ENCODE peak calls at places on chromosomes 2 and 18, in seven cellular contexts. T, C, A, Y, N, B and F are unnamed samples.

GRCh38 chr2:23414876-23415275 is 29.9 kb downstream of the KLHL29 start:
- DNase-seq in T (no peak), N (no peak), A (peak), B (no peak), C (peak), Y (no peak), F (no peak)

GRCh38 chr2:24123212-24124002 is at the start of the genes FAM228B and PFN4:
- DNase-seq in Y (peak), T (peak), A (peak), C (peak), N (peak), B (peak), F (peak)

GRCh38 chr2:233075966-233076339 is 15.8 kb downstream of the INPP5D start:
- DNase-seq in T (no peak), Y (no peak), B (no peak), A (no peak), C (no peak), N (no peak), F (no peak)

GRCh38 chr2:119198267-119198840 is 25.3 kb upstream of the STEAP3 start:
- DNase-seq in B (no peak), Y (no peak), T (no peak), N (no peak), A (peak), C (no peak), F (no peak)

GRCh38 chr2:9201185-9201891 is 5.3 kb upstream of the ASAP2 start:
- DNase-seq in B (no peak), C (no peak), Y (no peak), N (no peak), T (no peak), A (peak), F (no peak)

GRCh38 chr2:238895901-238896600 is 48.2 kb downstream of the TWIST2 start:
- DNase-seq in Y (no peak), T (no peak), B (peak), A (peak), N (no peak), C (peak), F (peak)

GRCh38 chr2:156947261-156947660 is 310.2 kb upstream of the GALNT5 start:
- DNase-seq in N (no peak), Y (no peak), A (no peak), C (no peak), B (no peak), T (no peak), F (no peak)

GRCh38 chr2:864501-865106 is 86.0 kb upstream of the SNTG2 start:
- DNase-seq in C (no peak), N (no peak), Y (no peak), B (no peak), T (no peak), A (no peak), F (no peak)

GRCh38 chr2:85675866-85676548 is 8.0 kb upstream of the SFTPB start:
- DNase-seq in C (no peak), A (no peak), T (no peak), B (no peak), Y (no peak), N (no peak), F (no peak)

GRCh38 chr2:237721828-237722227 is 76.8 kb upstream of the RBM44 start:
- DNase-seq in C (no peak), N (no peak), B (no peak), A (no peak), Y (no peak), T (no peak), F (no peak)

GRCh38 chr18:49342690-49343089 is 117.8 kb downstream of the DYM start:
- DNase-seq in Y (no peak), A (no peak), T (no peak), C (no peak), N (no peak), B (no peak), F (no peak)

GRCh38 chr2:42929985-42930581 is 137.7 kb upstream of the HAAO start:
- DNase-seq in C (no peak), A (peak), Y (no peak), N (no peak), B (peak), T (no peak), F (no peak)

GRCh38 chr2:188410504-188411235 is 119.0 kb downstream of the GULP1 start:
- DNase-seq in B (peak), A (peak), T (no peak), C (no peak), Y (no peak), N (no peak), F (no peak)